ENCODE peak calls at places on chromosome 11, in ten cellular contexts. B is right lobe of liver, T is endodermal cell, E is substantia nigra, R is caudate nucleus, G is RWPE1, D is brain microvascular endothelial cell, L is neural progenitor cell, W is A549, Y is fibroblast of lung. A is an unnamed sample.

GRCh38 chr11:119445850-119446249 is 22.9 kb upstream of the THY1 start:
- DNase-seq in D (no peak), T (no peak), L (no peak), Y (peak), R (no peak), G (no peak), W (no peak), B (no peak), E (no peak), A (no peak)

GRCh38 chr11:66268210-66268952 is at the start of gene RAB1B:
- DNase-seq in L (peak), W (peak), Y (peak), B (peak), E (peak), D (peak), T (peak), R (peak), G (peak), A (peak)

GRCh38 chr11:12784987-12785386 is 110.8 kb downstream of the TEAD1 start:
- DNase-seq in T (no peak), B (no peak), L (no peak), W (no peak), R (no peak), D (no peak), G (no peak), Y (no peak), E (no peak), A (no peak)

GRCh38 chr11:30545507-30545906 is 40.6 kb downstream of the MPPED2 start:
- DNase-seq in Y (no peak), L (no peak), E (no peak), B (peak), D (no peak), W (no peak), T (no peak), R (no peak), G (no peak), A (no peak)

GRCh38 chr11:65429724-65430405 is 7.3 kb downstream of the NEAT1 start:
- DNase-seq in E (no peak), D (peak), T (peak), Y (peak), B (peak), R (no peak), G (no peak), L (no peak), W (no peak), A (peak)

GRCh38 chr11:15699978-15700377 is 585.3 kb downstream of the INSC start:
- DNase-seq in Y (no peak), T (no peak), D (no peak), L (no peak), G (no peak), B (no peak), R (no peak), W (no peak), E (no peak), A (no peak)

GRCh38 chr11:65719887-65720236 is 736 bp downstream of the RNASEH2C start:
- DNase-seq in L (no peak), Y (peak), R (no peak), T (no peak), B (no peak), G (peak), D (peak), W (no peak), E (no peak), A (peak)

GRCh38 chr11:63609536-63609935 is 4.7 kb downstream of the PLAAT3 start:
- DNase-seq in T (no peak), E (no peak), Y (no peak), G (no peak), B (peak), R (no peak), L (no peak), W (no peak), D (no peak), A (no peak)

GRCh38 chr11:44286268-44286880 is 23.6 kb downstream of the ALX4 start:
- DNase-seq in D (peak), W (peak), E (no peak), L (peak), R (peak), G (peak), Y (peak), T (peak), B (peak), A (no peak)

GRCh38 chr11:10453261-10453660 is 1.8 kb upstream of the AMPD3 start:
- DNase-seq in E (no peak), W (no peak), L (no peak), T (no peak), Y (peak), G (peak), D (no peak), B (no peak), R (no peak), A (no peak)

GRCh38 chr11:64861227-64861970 is 16.9 kb upstream of the CDC42BPG start:
- DNase-seq in B (no peak), R (no peak), D (no peak), W (no peak), T (no peak), E (no peak), Y (no peak), L (no peak), G (no peak), A (no peak)

GRCh38 chr11:128156486-128156885 is 430.9 kb downstream of the ETS1 start:
- DNase-seq in E (no peak), T (no peak), B (no peak), L (peak), W (no peak), Y (peak), D (no peak), G (peak), R (no peak), A (no peak)

GRCh38 chr11:70278994-70279393 is 8.5 kb downstream of the PPFIA1 start:
- DNase-seq in Y (peak), E (no peak), G (no peak), W (no peak), L (no peak), D (no peak), R (no peak), T (no peak), B (no peak), A (peak)

GRCh38 chr11:120326228-120326627 is 1.1 kb downstream of the TLCD5 start:
- DNase-seq in G (no peak), W (no peak), Y (peak), D (peak), B (no peak), R (no peak), T (no peak), E (no peak), L (no peak), A (no peak)

GRCh38 chr11:134584706-134585445 is 172.8 kb upstream of the B3GAT1 start:
- DNase-seq in D (no peak), R (no peak), G (no peak), B (no peak), W (no peak), L (no peak), E (no peak), Y (no peak), T (no peak), A (no peak)

GRCh38 chr11:117505285-117505970 is 177.8 kb downstream of the CEP164 start:
- DNase-seq in W (no peak), L (no peak), R (no peak), D (no peak), B (no peak), E (no peak), G (no peak), Y (no peak), T (no peak), A (no peak)

GRCh38 chr11:17513853-17514252 is 30.4 kb downstream of the USH1C start:
- DNase-seq in G (no peak), E (no peak), D (no peak), L (no peak), Y (no peak), B (no peak), T (no peak), R (no peak), W (no peak), A (no peak)

DNA sequence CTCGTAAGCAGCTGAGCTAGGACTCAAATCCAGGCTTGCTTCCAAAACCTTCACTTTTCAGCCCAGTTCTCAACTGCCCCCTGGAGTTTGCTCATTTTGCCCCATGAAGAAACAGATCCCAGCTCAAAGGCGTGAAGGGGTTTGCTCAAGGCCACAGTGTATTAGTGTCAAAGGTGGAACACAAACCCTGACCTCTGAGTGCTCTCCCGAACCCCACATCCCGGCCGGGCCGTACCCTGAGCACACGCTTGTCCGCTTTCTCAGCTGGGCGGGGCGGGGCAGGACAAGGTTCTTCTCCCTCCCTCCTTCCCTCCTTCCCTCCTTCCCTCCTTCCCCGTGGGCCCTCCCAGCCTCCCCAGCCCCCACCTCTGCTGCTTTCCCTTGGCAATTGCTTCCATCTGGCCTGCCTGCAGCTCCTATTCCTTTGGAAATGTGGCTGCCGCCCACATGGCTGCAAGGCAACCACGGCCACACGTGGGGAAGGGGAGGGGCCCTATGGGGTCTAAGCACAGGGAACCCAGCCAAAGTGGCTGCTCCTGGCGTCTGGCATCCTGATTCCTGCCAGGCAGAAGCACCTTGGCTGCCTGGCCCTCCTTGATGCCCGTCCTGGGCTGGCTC is 4.1 kb downstream of the ST3GAL4 start:
- DNase-seq in Y (peak), E (peak), L (no peak), T (no peak), D (no peak), B (no peak), W (no peak), R (no peak), G (no peak), A (peak)
- H3K27ac ChIP-seq in Y (no peak), E (peak), L (no peak), T (no peak), D (no peak), B (no peak), W (no peak), R (peak), G (peak), A (peak)

DNA sequence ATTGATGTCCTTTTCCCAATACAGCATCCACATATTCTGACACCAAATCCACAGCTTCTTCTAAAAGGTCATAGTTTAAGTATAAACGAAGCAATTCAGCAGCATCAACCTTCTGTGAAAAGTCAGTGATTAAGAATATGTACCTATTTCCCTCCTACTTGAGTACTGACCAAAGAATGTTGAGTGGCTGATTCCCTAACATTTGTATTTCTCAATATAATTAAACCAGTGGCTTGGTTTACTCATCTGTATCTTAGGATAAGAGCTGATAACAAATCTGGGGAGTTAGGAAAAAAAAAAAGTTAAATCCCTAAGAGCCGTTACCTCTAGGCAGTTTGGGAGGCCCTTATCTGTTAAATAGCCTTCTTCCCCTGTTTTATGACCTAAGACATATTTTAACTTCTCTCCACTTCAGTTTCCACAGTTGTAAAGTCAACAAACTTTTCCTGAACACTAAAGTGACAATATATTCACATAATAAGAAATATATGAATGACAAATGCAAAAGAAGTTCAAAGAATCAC is 16.0 kb upstream of the FNBP4 start:
- DNase-seq in T (no peak), W (no peak), E (no peak), L (no peak), Y (peak), B (no peak), G (no peak), R (no peak), D (no peak), A (no peak)
- H3K27ac ChIP-seq in T (no peak), W (no peak), E (no peak), L (no peak), Y (no peak), B (no peak), G (no peak), R (no peak), D (no peak), A (no peak)

GRCh38 chr11:33987975-33988580 is 63.5 kb upstream of the CAPRIN1 start:
- DNase-seq in B (peak), R (peak), T (peak), D (peak), W (peak), E (peak), G (peak), L (peak), Y (peak), A (no peak)

GRCh38 chr11:33982661-33983060 is 68.9 kb upstream of the CAPRIN1 start:
- DNase-seq in Y (no peak), G (no peak), E (no peak), W (no peak), R (no peak), D (no peak), T (no peak), B (no peak), L (no peak), A (no peak)

GRCh38 chr11:33980896-33981295 is 70.6 kb upstream of the CAPRIN1 start:
- DNase-seq in Y (no peak), W (no peak), R (no peak), E (no peak), D (no peak), G (no peak), L (no peak), T (no peak), B (no peak), A (no peak)

GRCh38 chr11:33987545-33987944 is 64.0 kb upstream of the CAPRIN1 start:
- DNase-seq in Y (no peak), T (no peak), R (no peak), D (no peak), W (no peak), B (no peak), E (no peak), L (no peak), G (no peak), A (no peak)

GRCh38 chr11:33984682-33985389 is 66.7 kb upstream of the CAPRIN1 start:
- DNase-seq in Y (no peak), W (no peak), G (no peak), T (no peak), L (no peak), E (no peak), B (no peak), R (no peak), D (no peak), A (no peak)
- H3K27ac ChIP-seq in Y (no peak), W (no peak), G (no peak), T (no peak), L (no peak), E (no peak), B (no peak), R (no peak), D (no peak), A (no peak)

GRCh38 chr11:115217726-115218311 is 286.4 kb downstream of the CADM1 start:
- DNase-seq in D (no peak), R (no peak), E (no peak), L (no peak), W (no peak), B (no peak), Y (peak), T (no peak), G (no peak), A (no peak)

GRCh38 chr11:115215694-115216615 is 288.3 kb downstream of the CADM1 start:
- DNase-seq in B (no peak), T (peak), Y (no peak), E (no peak), D (no peak), G (no peak), R (no peak), L (peak), W (peak), A (no peak)

GRCh38 chr11:115213007-115213406 is 291.2 kb downstream of the CADM1 start:
- DNase-seq in B (no peak), L (no peak), E (no peak), G (no peak), R (no peak), D (no peak), W (no peak), T (peak), Y (no peak), A (no peak)

GRCh38 chr11:115219378-115219777 is 284.8 kb downstream of the CADM1 start:
- DNase-seq in D (no peak), G (no peak), Y (no peak), T (no peak), B (no peak), W (no peak), R (no peak), E (no peak), L (no peak), A (no peak)

DNA sequence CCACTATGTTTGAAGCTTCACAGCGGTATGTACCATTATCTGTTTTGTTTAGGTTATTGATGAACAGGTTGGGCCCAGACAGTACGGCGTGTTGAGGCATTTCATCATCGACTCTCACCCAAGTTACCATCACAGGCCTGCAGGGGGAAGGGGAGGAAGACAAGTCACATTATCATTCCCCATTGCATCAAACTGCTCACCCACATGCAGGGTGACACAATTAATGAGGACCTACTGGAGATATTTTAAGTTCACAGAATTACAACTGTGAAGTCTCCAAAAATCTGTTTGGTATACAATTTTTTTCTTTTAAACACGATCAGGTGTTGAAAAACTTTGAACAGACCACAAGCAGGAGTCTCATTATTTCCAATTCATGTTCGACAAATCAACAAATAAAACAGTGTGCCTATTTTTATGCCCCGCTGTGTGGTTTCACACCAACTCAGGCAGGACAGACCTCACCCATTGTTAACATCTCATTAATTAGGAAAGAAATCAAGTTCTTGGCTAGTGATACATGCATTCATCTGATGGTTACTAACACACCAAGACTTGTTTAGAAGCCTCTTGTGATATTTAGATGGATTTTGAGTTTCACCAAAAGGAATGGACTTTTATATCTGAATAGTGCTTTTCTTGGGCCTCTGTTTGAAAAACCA is 289.4 kb downstream of the CADM1 start:
- DNase-seq in Y (no peak), E (no peak), D (no peak), T (no peak), R (no peak), B (no peak), L (no peak), W (no peak), G (no peak), A (no peak)
- H3K27ac ChIP-seq in Y (no peak), E (no peak), D (no peak), T (no peak), R (peak), B (no peak), L (no peak), W (no peak), G (no peak), A (no peak)

DNA sequence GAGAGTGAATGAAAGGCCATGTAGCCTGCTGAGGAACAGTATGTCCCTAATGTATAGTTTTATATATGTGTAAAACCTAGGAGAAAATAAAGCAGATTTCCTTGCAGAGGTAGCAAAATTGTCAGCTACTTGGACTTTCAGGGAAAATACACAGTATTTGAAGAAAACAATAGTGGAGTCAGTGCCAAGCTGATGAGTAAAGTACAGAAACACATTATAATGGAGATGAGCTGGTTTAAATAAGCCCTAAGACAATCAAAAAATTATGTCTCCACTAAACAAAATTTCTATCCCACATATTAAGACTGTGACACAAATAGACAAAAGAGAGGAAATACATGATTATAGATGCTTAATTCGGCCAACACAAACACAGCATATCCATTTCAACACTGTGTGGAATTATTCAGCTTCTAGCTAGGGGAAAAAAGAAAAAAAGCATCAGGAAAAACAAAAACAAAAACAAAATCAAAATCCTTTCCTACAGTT is 76.0 kb downstream of the MAML2 start:
- DNase-seq in D (no peak), B (no peak), G (no peak), W (no peak), R (no peak), L (no peak), Y (no peak), E (no peak), T (no peak), A (no peak)
- H3K27ac ChIP-seq in D (no peak), B (no peak), G (no peak), W (peak), R (peak), L (no peak), Y (no peak), E (no peak), T (no peak), A (peak)